ENCODE peak calls at places on chromosome 13, in seven cellular contexts. E, Q, G, H, L, A and M are unnamed samples.

GRCh38 chr13:44420376-44421220 is 47.0 kb downstream of the SERP2 start:
- DNase-seq in E (no peak), Q (no peak), G (no peak), H (no peak), L (no peak), A (no peak), M (no peak)

GRCh38 chr13:31749929-31750328 is 10.6 kb downstream of the RXFP2 start:
- DNase-seq in E (peak), Q (peak), G (no peak), H (peak), L (no peak), A (no peak), M (no peak)

GRCh38 chr13:42396901-42397670 is 125.1 kb downstream of the AKAP11 start:
- DNase-seq in E (no peak), Q (no peak), G (no peak), H (no peak), L (no peak), A (no peak), M (no peak)

GRCh38 chr13:28819748-28820098 is 416 bp upstream of the MTUS2 start:
- DNase-seq in E (no peak), Q (peak), G (no peak), H (peak), L (no peak), A (peak), M (peak)

GRCh38 chr13:92317066-92317465 is 909.5 kb upstream of the GPC6 start:
- DNase-seq in E (no peak), Q (peak), G (no peak), H (no peak), L (no peak), A (no peak), M (no peak)

GRCh38 chr13:39364797-39365468 is 238.1 kb downstream of the LHFPL6 start:
- DNase-seq in E (no peak), Q (peak), G (no peak), H (no peak), L (no peak), A (no peak), M (no peak)

GRCh38 chr13:60402022-60402421 is 5.0 kb downstream of the TDRD3 start:
- DNase-seq in E (no peak), Q (peak), G (no peak), H (no peak), L (no peak), A (no peak), M (no peak)

GRCh38 chr13:113952983-113953520 is 20.8 kb downstream of the C13orf46 start:
- DNase-seq in E (no peak), Q (no peak), G (peak), H (no peak), L (no peak), A (peak), M (no peak)

GRCh38 chr13:86974251-86974994 is 696.7 kb upstream of the SLITRK5 start:
- DNase-seq in E (no peak), Q (no peak), G (peak), H (no peak), L (no peak), A (no peak), M (no peak)

GRCh38 chr13:77300176-77301141 is 26.4 kb downstream of the MYCBP2 start:
- DNase-seq in E (no peak), Q (peak), G (no peak), H (peak), L (no peak), A (no peak), M (no peak)

GRCh38 chr13:114115796-114116195 is 16.6 kb downstream of the RASA3 start:
- DNase-seq in E (no peak), Q (no peak), G (peak), H (no peak), L (no peak), A (no peak), M (no peak)

GRCh38 chr13:113631341-113632095 is 26.5 kb downstream of the ATP4B start:
- DNase-seq in E (no peak), Q (no peak), G (peak), H (no peak), L (no peak), A (peak), M (no peak)

GRCh38 chr13:64746845-64747244 is 2483.3 kb downstream of the PCDH9 start:
- DNase-seq in E (no peak), Q (no peak), G (no peak), H (no peak), L (no peak), A (no peak), M (no peak)

GRCh38 chr13:36509369-36509768 is 77.1 kb downstream of the CCNA1 start:
- DNase-seq in E (no peak), Q (no peak), G (no peak), H (no peak), L (no peak), A (no peak), M (no peak)

GRCh38 chr13:38328699-38329098 is 21.0 kb upstream of the UFM1 start:
- DNase-seq in E (no peak), Q (no peak), G (no peak), H (no peak), L (no peak), A (no peak), M (no peak)

GRCh38 chr13:47672982-47673670 is 327.9 kb downstream of the SUCLA2 start:
- DNase-seq in E (peak), Q (peak), G (no peak), H (peak), L (no peak), A (no peak), M (no peak)

GRCh38 chr13:44815507-44816074 is 173.7 kb downstream of the NUFIP1 start:
- DNase-seq in E (peak), Q (peak), G (no peak), H (peak), L (no peak), A (no peak), M (no peak)

GRCh38 chr13:75366380-75367280 is 115.3 kb downstream of the TBC1D4 start:
- DNase-seq in E (no peak), Q (no peak), G (no peak), H (no peak), L (no peak), A (no peak), M (no peak)
- TF ChIP-seq CTCF in E (no peak), Q (no peak), G (no peak), H (no peak), L (no peak), A (no peak), M (no peak)

GRCh38 chr13:71477735-71478134 is 389.3 kb downstream of the DACH1 start:
- DNase-seq in E (no peak), Q (no peak), G (no peak), H (no peak), L (no peak), A (no peak), M (no peak)
- TF ChIP-seq CTCF in E (peak), Q (peak), G (no peak), H (peak), L (peak), A (peak), M (peak)

DNA sequence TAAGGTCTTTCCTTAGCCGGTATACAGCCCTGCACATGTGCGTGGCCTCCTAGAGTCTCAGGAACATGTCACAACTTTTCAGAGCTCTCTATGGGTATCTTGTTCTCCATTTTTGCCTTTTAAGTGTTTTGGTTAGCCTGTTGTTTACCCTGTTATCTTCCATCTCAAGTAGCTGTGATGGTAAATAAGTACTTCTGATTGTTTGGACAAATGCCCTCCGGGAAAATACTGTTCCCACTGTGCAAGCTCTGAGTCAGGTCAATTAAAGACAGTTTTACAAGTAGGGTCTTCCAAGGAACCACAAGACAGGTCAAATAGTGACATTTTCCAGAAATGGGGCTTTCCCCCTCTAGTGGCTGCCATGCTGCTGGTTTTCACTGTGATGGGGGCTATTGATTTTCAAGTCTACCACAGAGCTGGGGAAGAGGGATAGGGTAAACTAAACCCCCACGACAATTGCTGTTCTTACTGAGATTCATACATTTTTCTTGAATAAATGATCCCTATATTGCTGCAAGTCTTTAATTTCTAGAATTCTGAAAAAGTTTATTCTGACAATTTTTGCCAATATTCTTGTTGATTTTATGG is 109.5 kb downstream of the TM9SF2 start:
- DNase-seq in E (no peak), Q (no peak), G (no peak), H (peak), L (no peak), A (no peak), M (no peak)
- TF ChIP-seq CTCF in E (peak), Q (no peak), G (no peak), H (peak), L (peak), A (no peak), M (peak)

DNA sequence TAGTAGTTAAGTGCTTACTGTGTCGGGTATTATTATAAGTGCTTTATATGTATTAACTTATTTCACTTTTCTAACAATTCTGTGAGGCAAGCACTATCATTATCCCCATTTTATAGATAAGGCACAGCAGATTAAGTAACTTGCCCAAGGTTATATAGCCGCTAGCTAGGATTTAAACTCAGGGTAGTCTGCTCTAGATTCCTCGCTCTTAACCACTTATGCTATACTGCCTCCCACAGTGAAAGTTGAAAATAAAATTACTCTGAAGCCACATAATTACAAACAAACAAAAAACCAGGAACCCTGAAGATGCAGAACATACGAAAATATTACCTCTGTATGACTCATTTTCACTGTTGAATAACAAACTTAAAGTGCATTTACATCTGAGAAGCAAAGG is 3.9 kb downstream of the TEX30 start:
- DNase-seq in E (no peak), Q (peak), G (no peak), H (peak), L (no peak), A (no peak), M (no peak)
- TF ChIP-seq CTCF in E (peak), Q (peak), G (no peak), H (no peak), L (no peak), A (no peak), M (no peak)

DNA sequence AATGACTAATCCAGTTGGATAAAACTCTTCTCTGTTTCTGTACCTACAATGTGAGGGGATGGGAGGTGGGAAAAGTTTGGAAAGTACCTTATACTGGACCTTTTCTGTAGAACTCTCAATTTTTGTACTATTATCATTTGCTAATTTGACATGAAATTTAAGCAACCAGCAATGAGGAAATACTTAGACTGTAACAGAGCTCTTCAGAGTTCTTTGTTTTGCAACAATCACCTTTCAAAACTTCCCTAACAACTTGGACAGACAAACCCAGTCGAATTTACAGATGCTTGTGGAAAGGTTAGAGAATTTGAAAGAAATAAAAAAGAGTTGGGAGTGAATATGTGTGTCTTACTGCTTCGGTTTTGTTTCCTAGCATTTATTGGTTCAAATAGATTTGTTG is 16.8 kb downstream of the KBTBD7 start:
- DNase-seq in E (no peak), Q (no peak), G (no peak), H (peak), L (no peak), A (no peak), M (no peak)
- TF ChIP-seq CTCF in E (no peak), Q (no peak), G (no peak), H (no peak), L (no peak), A (no peak), M (no peak)

DNA sequence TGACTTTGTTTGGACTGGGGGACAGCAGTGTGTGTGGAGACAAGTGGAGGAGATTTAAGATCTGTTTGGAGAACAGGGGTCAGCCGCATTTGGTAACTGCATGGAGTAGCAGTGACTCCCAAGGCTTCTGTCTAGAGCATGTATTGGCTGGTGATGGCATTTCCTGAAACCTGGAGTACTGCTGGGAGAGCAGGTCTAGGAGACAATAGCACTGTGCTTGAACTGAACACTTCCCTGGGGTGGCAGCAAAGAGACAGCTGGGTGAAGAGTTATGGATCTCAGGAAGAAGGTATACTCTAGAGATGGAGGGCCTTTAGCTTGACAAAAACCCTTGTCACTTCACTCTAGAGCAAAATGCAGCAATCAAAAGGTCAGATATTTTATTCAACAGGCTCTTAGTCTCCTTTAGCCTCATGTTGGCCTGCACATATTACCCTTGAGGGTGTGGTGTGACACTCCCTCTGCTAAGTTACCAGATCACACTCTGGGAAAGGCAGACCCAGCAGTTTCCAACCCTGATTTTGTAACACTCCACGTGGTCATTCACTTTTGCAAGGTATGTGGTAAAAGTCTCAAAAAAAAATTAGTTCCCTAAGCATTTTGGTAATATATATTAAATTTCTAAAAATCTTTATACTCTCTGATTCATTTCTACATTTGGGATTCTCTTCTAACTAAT is 70.2 kb downstream of the DHRS12 start:
- DNase-seq in E (no peak), Q (peak), G (no peak), H (peak), L (no peak), A (no peak), M (no peak)
- TF ChIP-seq CTCF in E (no peak), Q (no peak), G (no peak), H (no peak), L (no peak), A (no peak), M (no peak)

DNA sequence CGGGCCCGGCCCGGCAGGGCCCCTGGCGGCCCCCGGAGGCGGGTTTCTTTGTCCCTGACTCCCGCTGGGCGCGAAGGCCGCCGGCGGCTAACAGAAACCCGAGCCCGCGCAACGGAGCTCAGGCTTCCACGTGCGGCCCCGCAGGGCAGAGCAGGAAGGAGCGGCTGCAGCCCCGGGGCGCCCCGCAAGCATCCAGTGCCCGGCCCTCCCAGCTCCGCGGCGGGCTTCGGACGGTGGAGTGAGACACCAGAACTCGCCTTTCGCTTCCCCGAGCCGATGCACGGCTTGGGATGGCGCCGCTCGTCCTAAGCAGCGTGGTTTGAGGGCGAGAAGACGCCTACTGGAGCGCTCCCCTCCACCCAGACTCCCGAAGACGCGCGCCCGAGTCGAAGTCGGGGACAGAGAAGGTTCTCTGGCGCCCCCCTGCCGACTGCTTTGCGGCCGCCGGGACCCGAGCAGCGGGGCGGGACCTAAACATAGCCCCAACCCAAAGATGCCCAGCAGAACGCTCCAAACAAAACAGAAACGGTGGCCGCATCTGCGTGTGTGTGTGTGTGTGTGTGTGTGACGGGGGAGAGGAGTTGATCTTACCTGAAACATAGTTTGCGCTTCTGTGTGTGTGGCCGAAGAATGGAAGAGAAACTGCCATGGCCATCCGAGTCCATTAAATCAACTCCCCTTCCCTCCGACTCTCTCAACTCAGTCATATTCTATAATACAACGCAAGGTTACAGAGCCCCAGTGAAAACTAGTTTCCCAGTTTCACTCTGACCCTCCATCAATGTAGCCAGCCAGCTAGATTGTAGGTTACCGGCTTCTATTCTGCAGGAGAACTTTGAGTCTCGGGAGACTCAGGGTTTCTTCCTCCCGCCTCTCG is 629 bp upstream of the FGF9 start:
- DNase-seq in E (no peak), Q (peak), G (peak), H (peak), L (no peak), A (peak), M (peak)
- TF ChIP-seq CTCF in E (peak), Q (peak), G (no peak), H (no peak), L (no peak), A (no peak), M (peak)

GRCh38 chr13:49679244-49679643 is 12.0 kb downstream of the EBPL start:
- DNase-seq in E (no peak), Q (peak), G (no peak), H (peak), L (no peak), A (no peak), M (no peak)
- TF ChIP-seq CTCF in E (peak), Q (peak), G (no peak), H (no peak), L (no peak), A (no peak), M (no peak)

DNA sequence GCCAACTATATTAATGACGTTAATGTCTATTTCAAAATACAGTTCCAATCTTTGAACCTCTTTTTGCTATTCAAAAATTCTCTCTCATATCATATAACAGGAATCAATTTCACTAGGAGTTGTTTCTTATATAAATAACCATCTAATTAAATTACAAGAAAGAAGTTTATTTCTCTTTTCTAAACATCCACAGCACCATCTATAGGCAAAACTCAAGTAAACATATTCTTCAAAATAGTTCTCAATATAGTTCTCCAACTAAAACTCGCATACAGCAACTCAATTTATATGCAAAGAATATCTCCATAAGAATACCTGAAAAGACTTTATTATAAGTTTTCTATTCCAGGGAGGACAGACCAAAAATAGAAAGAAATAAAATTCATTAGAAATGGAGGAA is 65.6 kb downstream of the RBM26 start:
- DNase-seq in E (no peak), Q (no peak), G (no peak), H (no peak), L (no peak), A (no peak), M (no peak)
- TF ChIP-seq CTCF in E (no peak), Q (no peak), G (no peak), H (no peak), L (no peak), A (no peak), M (no peak)

GRCh38 chr13:112205990-112206389 is 139.0 kb downstream of the SOX1 start:
- DNase-seq in E (no peak), Q (no peak), G (no peak), H (no peak), L (no peak), A (no peak), M (no peak)
- TF ChIP-seq CTCF in E (no peak), Q (no peak), G (no peak), H (no peak), L (no peak), A (no peak), M (no peak)